ENCODE peak calls at places on chromosome 14, in four cellular contexts. I, X, P and H are unnamed samples.

GRCh38 chr14:96624661-96625435 is 122.7 kb downstream of the PAPOLA start:
- DNase-seq in P (no peak), I (no peak), X (no peak), H (no peak)

GRCh38 chr14:93332032-93332852 is 594 bp downstream of the BTBD7 start:
- DNase-seq in X (peak; percentile 20), I (peak; percentile 65), P (peak; percentile 40), H (no peak)

GRCh38 chr14:22432348-22432976 is 156.6 kb downstream of the DAD1 start:
- DNase-seq in P (no peak), I (peak; percentile 20), X (peak; percentile 77), H (no peak)

GRCh38 chr14:59739794-59740193 is 130.8 kb downstream of the RTN1 start:
- DNase-seq in P (no peak), I (no peak), X (no peak), H (no peak)

GRCh38 chr14:22982477-22983245 is at the start of gene AJUBA:
- DNase-seq in X (peak; percentile 95), I (peak; percentile 93), P (peak; percentile 98), H (no peak)

GRCh38 chr14:101126376-101127130 is 223.0 kb upstream of the RTL1 start:
- DNase-seq in P (no peak), X (no peak), I (no peak), H (no peak)

GRCh38 chr14:35365130-35366047 is 39.2 kb downstream of the NFKBIA start:
- DNase-seq in X (peak; percentile 75), I (peak; percentile 82), P (peak; percentile 98), H (no peak)

GRCh38 chr14:102840115-102840514 is 62.9 kb downstream of the TRAF3 start:
- DNase-seq in P (no peak), X (no peak), I (no peak), H (no peak)

GRCh38 chr14:55580401-55581010 is 499 bp downstream of the KTN1 start:
- DNase-seq in I (peak; percentile 25), X (peak; percentile 22), P (no peak), H (no peak)

GRCh38 chr14:87005336-87005735 is 987.6 kb downstream of the GALC start:
- DNase-seq in P (no peak), I (no peak), X (no peak), H (no peak)

GRCh38 chr14:31164115-31164514 is 43.5 kb downstream of the HECTD1 start:
- DNase-seq in X (no peak), I (no peak), P (peak; percentile 62), H (no peak)

GRCh38 chr14:96285667-96286066 is 29.7 kb downstream of the BDKRB1 start:
- DNase-seq in I (peak; percentile 20), X (no peak), P (no peak), H (no peak)

GRCh38 chr14:39880965-39881364 is 448.7 kb upstream of the FBXO33 start:
- DNase-seq in P (no peak), X (no peak), I (no peak), H (no peak)

GRCh38 chr14:90291699-90292098 is 35.3 kb downstream of the PSMC1 start:
- DNase-seq in P (no peak), I (no peak), X (no peak), H (no peak)

GRCh38 chr14:65208548-65208947 is 106.2 kb upstream of the MAX start:
- DNase-seq in P (no peak), I (peak; percentile 6), X (no peak), H (no peak)

GRCh38 chr14:70642313-70643235 is 858 bp downstream of the TTC9 start:
- DNase-seq in P (no peak), I (no peak), X (no peak), H (no peak)

GRCh38 chr14:39175445-39176262 is 600 bp downstream of the PNN start:
- DNase-seq in P (peak; percentile 66), X (no peak), I (peak; percentile 47), H (no peak)

GRCh38 chr14:30587141-30587540 is 28.2 kb downstream of the G2E3 start:
- DNase-seq in P (no peak), I (no peak), X (no peak), H (no peak)

GRCh38 chr14:103207038-103207403 is 83.8 kb downstream of the TNFAIP2 start:
- DNase-seq in X (no peak), P (no peak), I (peak; percentile 78), H (peak; percentile 69)

GRCh38 chr14:73468808-73469386 is 10.6 kb upstream of the NUMB start:
- DNase-seq in X (no peak), I (no peak), P (no peak), H (no peak)

GRCh38 chr14:22370084-22370847 is 218.8 kb downstream of the DAD1 start:
- DNase-seq in I (no peak), P (no peak), X (no peak), H (no peak)

GRCh38 chr14:29603721-29604120 is 323.9 kb downstream of the PRKD1 start:
- DNase-seq in I (no peak), X (no peak), P (no peak), H (no peak)

GRCh38 chr14:44613061-44613712 is 106.1 kb upstream of the FSCB start:
- DNase-seq in X (no peak), P (no peak), I (no peak), H (no peak)

GRCh38 chr14:22977684-22978486 is 4.5 kb downstream of the AJUBA start:
- DNase-seq in X (peak; percentile 88), I (no peak), P (peak; percentile 100), H (peak; percentile 88)

GRCh38 chr14:60756847-60757246 is 22.3 kb downstream of the MNAT1 start:
- DNase-seq in I (no peak), P (no peak), X (no peak), H (no peak)

GRCh38 chr14:22878271-22879246 is 4.5 kb upstream of the REM2 start:
- DNase-seq in X (no peak), I (no peak), P (no peak), H (no peak)

GRCh38 chr14:105169776-105170655 is 1.4 kb upstream of the JAG2 start:
- DNase-seq in X (no peak), P (no peak), I (no peak), H (no peak)

GRCh38 chr14:52351561-52352491 is 37.7 kb downstream of the PTGER2 start:
- DNase-seq in I (no peak), X (peak; percentile 75), P (no peak), H (no peak)

GRCh38 chr14:30621354-30621953 is 665 bp upstream of the SCFD1 start:
- DNase-seq in X (peak; percentile 48), P (peak; percentile 36), I (peak; percentile 43), H (no peak)

GRCh38 chr14:85317491-85318021 is 212.4 kb upstream of the FLRT2 start:
- DNase-seq in P (no peak), I (no peak), X (no peak), H (no peak)

GRCh38 chr14:33317675-33318074 is 379.0 kb downstream of the NPAS3 start:
- DNase-seq in I (no peak), X (no peak), P (no peak), H (no peak)

GRCh38 chr14:76710093-76711010 is 50.9 kb upstream of the VASH1 start:
- DNase-seq in X (peak; percentile 50), I (peak; percentile 59), P (peak; percentile 28), H (peak; percentile 46)

GRCh38 chr14:49193365-49194050 is 392.7 kb downstream of the RPS29 start:
- DNase-seq in X (no peak), I (no peak), P (no peak), H (no peak)

GRCh38 chr14:101620821-101621785 is 59.8 kb downstream of the DIO3 start:
- DNase-seq in X (no peak), I (no peak), P (no peak), H (no peak)

GRCh38 chr14:41449057-41449456 is 157.6 kb upstream of the LRFN5 start:
- DNase-seq in I (no peak), X (no peak), P (no peak), H (no peak)
- TF ChIP-seq PHF8 in I (no peak), X (no peak), P (no peak), H (no peak)

GRCh38 chr14:54348001-54348611 is 48.7 kb upstream of the CDKN3 start:
- DNase-seq in X (peak; percentile 51), I (peak; percentile 65), P (peak; percentile 75), H (no peak)
- TF ChIP-seq PHF8 in X (no peak), I (no peak), P (no peak), H (no peak)

GRCh38 chr14:75281691-75282000 is 3.0 kb downstream of the FOS start:
- DNase-seq in I (no peak), X (no peak), P (no peak), H (no peak)

GRCh38 chr14:75282166-75282547 is 3.5 kb downstream of the FOS start:
- DNase-seq in X (no peak), P (no peak), I (no peak), H (no peak)

GRCh38 chr14:75285331-75285730 is 6.7 kb downstream of the FOS start:
- DNase-seq in P (no peak), I (no peak), X (no peak), H (no peak)

GRCh38 chr14:75283884-75284563 is 5.4 kb downstream of the FOS start:
- DNase-seq in I (peak; percentile 78), P (peak; percentile 44), X (peak; percentile 77), H (no peak)

DNA sequence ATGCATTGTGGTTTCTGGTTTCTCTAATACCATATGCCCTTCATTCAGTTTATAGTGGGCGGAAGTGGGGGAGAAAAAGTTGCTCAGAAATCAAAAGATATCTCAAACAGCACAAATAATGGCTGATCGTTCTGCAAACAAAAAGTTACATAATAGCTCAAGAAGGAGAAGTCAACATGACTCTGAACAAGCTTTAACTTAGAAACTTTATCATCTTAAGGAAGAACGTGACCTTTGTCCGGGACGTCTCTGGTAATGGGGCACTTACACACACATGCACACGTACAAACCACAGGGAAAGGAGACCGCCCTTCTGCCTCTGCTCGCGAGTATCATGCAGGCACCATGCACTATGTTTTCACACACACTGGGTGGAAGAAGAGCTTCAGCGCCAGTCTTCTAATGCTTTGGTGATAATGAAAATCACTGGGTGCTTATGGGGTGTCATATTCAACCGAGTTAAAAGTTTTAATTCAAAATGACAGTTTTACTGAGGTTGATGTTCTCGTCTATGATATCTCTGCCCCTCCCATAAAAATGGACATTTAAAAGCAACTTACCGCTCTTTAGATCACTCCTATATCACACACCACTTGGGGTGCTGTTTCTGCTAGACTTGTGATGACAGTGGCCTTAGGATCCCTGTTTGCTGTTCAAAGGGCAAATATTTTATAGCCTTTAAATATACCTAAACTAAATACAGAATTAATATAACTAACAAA is 4.7 kb downstream of the FOS start:
- DNase-seq in I (peak; percentile 36), X (peak; percentile 89), P (peak; percentile 54), H (no peak)
- TF ChIP-seq PHF8 in I (no peak), X (no peak), P (no peak), H (no peak)

GRCh38 chr14:24632336-24632735 is 1.7 kb downstream of the GZMB start:
- DNase-seq in P (no peak), X (no peak), I (no peak), H (no peak)

GRCh38 chr14:24633353-24633752 is 637 bp downstream of the GZMB start:
- DNase-seq in X (no peak), P (no peak), I (no peak), H (no peak)

GRCh38 chr14:24631749-24632335 is 2.1 kb downstream of the GZMB start:
- DNase-seq in P (no peak), X (no peak), I (no peak), H (no peak)

GRCh38 chr14:24632761-24633160 is 1.2 kb downstream of the GZMB start:
- DNase-seq in I (no peak), P (peak; percentile 2), X (no peak), H (no peak)

DNA sequence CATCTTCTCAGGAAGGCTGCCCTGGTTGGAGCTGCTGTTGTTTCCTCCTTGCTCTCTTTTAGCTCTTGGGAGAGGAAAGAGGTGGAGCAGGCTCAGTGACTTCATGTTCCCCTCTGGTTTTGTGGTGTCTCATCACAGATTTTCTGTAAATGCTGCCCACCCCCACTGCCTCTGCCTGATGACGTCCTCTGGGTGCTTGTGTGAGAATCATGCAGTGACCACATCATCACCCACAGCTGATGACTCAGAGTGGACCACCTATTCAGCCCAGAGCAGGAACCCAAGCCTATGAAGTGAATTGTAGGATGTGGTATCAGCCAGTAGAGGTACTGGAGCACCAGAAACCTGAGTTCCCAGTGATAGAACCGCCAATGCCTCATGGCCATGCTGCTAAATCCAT is at the start of gene GZMB:
- DNase-seq in I (no peak), P (no peak), X (no peak), H (no peak)
- TF ChIP-seq PHF8 in I (no peak), P (no peak), X (no peak), H (no peak)